ENCODE peak calls at places on chromosomes 7 and 10, in eight cellular contexts. S, G, N, A, V, R, L and O are unnamed samples.
A peak's percentile ranks its signal among the peaks of the same experiment; 100 is the strongest.

GRCh38 chr10:125333769-125334168 is 173.4 kb upstream of the CTBP2 start:
- DNase-seq in S (no peak), G (no peak), N (no peak), A (no peak), V (no peak), R (no peak), L (no peak), O (no peak)

GRCh38 chr7:7201583-7202374 is 19.4 kb downstream of the C1GALT1 start:
- DNase-seq in S (no peak), G (no peak), N (peak; percentile 84), A (no peak), V (peak; percentile 70), R (no peak), L (no peak), O (no peak)

GRCh38 chr7:92794846-92795245 is 41.5 kb downstream of the CDK6 start:
- DNase-seq in S (no peak), G (no peak), N (no peak), A (no peak), V (no peak), R (no peak), L (no peak), O (no peak)

GRCh38 chr7:6284461-6285360 is 12.3 kb upstream of the CYTH3 start:
- DNase-seq in S (no peak), G (no peak), N (no peak), A (peak; percentile 73), V (no peak), R (no peak), L (no peak), O (no peak)

GRCh38 chr7:24756989-24757798 is at the start of gene GSDME:
- DNase-seq in S (peak; percentile 73), G (peak; percentile 71), N (peak; percentile 84), A (peak; percentile 75), V (peak; percentile 46), R (peak; percentile 69), L (peak; percentile 96), O (no peak)

GRCh38 chr7:114298011-114298410 is 116.6 kb upstream of the FOXP2 start:
- DNase-seq in S (no peak), G (no peak), N (no peak), A (no peak), V (no peak), R (no peak), L (no peak), O (no peak)

GRCh38 chr10:10092581-10092980 is 925.1 kb upstream of the CELF2 start:
- DNase-seq in S (no peak), G (peak; percentile 75), N (peak; percentile 2), A (no peak), V (no peak), R (no peak), L (no peak), O (no peak)

GRCh38 chr7:47804767-47805545 is 143.3 kb downstream of the PKD1L1 start:
- DNase-seq in S (no peak), G (no peak), N (no peak), A (no peak), V (no peak), R (no peak), L (no peak), O (no peak)

GRCh38 chr10:77845455-77845850 is 81.1 kb downstream of the DLG5 start:
- DNase-seq in S (no peak), G (no peak), N (no peak), A (no peak), V (no peak), R (no peak), L (no peak), O (no peak)

DNA sequence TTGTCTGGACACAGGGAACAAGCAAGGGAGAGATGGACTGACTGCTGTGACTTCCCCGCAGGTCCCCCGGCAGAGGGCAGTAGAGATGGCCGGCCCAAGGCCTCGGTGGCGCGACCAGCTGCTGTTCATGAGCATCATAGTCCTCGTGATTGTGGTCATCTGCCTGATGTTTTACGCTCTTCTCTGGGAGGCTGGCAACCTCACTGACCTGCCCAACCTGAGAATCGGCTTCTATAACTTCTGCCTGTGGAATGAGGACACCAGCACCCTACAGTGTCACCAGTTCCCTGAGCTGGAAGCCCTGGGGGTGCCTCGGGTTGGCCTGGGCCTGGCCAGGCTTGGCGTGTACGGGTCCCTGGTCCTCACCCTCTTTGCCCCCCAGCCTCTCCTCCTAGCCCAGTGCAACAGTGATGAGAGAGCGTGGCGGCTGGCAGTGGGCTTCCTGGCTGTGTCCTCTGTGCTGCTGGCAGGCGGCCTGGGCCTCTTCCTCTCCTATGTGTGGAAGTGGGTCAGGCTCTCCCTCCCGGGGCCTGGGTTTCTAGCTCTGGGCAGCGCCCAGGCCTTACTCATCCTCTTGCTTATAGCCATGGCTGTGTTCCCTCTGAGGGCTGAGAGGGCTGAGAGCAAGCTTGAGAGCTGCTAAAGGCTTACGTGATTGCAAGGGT is 6.0 kb downstream of the CYREN start:
- DNase-seq in S (no peak), G (no peak), N (no peak), A (no peak), V (no peak), R (no peak), L (peak; percentile 27), O (no peak)
- H3K27ac ChIP-seq in S (peak overlapping the region; percentile 3), G (no peak overlapping the region), N (no peak overlapping the region), A (no peak overlapping the region), V (peak overlapping the region; percentile 0), R (peak overlapping the region; percentile 71), L (no peak overlapping the region), O (peak overlapping the region; percentile 8)

GRCh38 chr10:58991842-58992241 is 184.6 kb upstream of the PHYHIPL start:
- DNase-seq in S (no peak), G (no peak), N (no peak), A (no peak), V (no peak), R (no peak), L (no peak), O (no peak)

GRCh38 chr10:58995058-58995596 is 181.3 kb upstream of the PHYHIPL start:
- DNase-seq in S (no peak), G (no peak), N (no peak), A (no peak), V (no peak), R (no peak), L (no peak), O (no peak)

GRCh38 chr10:58994226-58995057 is 182.0 kb upstream of the PHYHIPL start:
- DNase-seq in S (no peak), G (no peak), N (no peak), A (no peak), V (no peak), R (no peak), L (no peak), O (no peak)

GRCh38 chr10:58993480-58994221 is 182.8 kb upstream of the PHYHIPL start:
- DNase-seq in S (no peak), G (no peak), N (no peak), A (no peak), V (no peak), R (no peak), L (no peak), O (peak; percentile 12)

DNA sequence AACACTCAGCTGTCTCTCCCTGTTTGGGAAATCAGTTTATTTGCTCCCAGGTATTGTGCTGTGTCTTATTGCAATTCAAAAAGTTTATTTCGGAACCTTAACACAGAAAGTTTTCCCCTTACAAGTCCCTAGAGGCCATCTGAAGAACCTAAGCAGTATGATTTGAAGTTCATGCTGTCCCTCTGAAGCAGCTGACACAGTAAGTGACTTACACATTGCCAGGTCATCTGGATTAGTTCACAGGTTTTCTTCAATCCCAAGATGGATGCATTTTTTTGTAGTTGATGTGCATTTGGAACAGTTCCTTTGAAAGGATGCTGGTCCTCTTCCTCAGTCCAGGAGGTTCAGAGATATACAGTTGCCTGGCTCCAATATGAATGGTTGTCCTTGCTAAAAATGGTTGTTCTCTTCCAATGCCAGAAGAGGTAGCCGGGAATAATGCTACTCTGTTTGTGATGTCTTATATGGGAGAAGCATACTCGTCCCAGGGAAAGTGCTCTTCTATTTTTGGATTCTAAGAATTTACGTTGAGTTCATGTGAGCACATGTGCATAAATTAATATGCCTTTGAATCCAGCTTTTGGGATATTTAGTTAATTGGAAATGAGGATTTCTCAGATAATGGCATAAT is 183.5 kb upstream of the PHYHIPL start:
- DNase-seq in S (no peak), G (no peak), N (no peak), A (no peak), V (no peak), R (no peak), L (no peak), O (no peak)
- H3K27ac ChIP-seq in S (no peak overlapping the region), G (no peak overlapping the region), N (no peak overlapping the region), A (no peak overlapping the region), V (no peak overlapping the region), R (peak overlapping the region; percentile 24), L (no peak overlapping the region), O (peak overlapping the region; percentile 92)

GRCh38 chr10:35203744-35204143 is 77.1 kb downstream of the CREM start:
- DNase-seq in S (no peak), G (no peak), N (no peak), A (no peak), V (no peak), R (no peak), L (no peak), O (no peak)

GRCh38 chr10:35200487-35200886 is 73.8 kb downstream of the CREM start:
- DNase-seq in S (no peak), G (no peak), N (no peak), A (no peak), V (no peak), R (no peak), L (no peak), O (no peak)

GRCh38 chr10:35204650-35205319 is 78.1 kb downstream of the CREM start:
- DNase-seq in S (no peak), G (no peak), N (no peak), A (no peak), V (no peak), R (no peak), L (no peak), O (no peak)

GRCh38 chr10:35201234-35201633 is 74.6 kb downstream of the CREM start:
- DNase-seq in S (no peak), G (no peak), N (no peak), A (no peak), V (no peak), R (no peak), L (no peak), O (no peak)

DNA sequence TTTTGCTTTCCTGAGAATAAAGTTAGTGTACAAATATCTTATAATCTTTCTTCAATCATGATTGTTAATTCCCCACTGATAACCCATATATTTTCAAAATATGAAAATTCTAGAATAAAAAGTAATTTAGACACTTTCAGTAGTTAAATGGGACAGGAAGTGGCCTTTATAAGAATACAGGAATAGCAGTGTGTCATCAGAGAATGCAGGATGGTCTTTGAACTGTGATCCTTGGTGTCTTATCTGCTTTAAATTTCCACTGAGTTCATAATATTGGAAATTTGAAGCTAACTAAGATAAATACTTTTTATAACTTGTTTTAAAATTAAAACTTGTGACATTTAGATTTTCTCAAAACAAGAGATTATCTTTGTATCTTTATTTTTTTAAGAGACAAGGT is 75.4 kb downstream of the CREM start:
- DNase-seq in S (no peak), G (no peak), N (no peak), A (no peak), V (no peak), R (no peak), L (no peak), O (no peak)
- H3K27ac ChIP-seq in S (no peak overlapping the region), G (no peak overlapping the region), N (no peak overlapping the region), A (no peak overlapping the region), V (no peak overlapping the region), R (no peak overlapping the region), L (no peak overlapping the region), O (no peak overlapping the region)

DNA sequence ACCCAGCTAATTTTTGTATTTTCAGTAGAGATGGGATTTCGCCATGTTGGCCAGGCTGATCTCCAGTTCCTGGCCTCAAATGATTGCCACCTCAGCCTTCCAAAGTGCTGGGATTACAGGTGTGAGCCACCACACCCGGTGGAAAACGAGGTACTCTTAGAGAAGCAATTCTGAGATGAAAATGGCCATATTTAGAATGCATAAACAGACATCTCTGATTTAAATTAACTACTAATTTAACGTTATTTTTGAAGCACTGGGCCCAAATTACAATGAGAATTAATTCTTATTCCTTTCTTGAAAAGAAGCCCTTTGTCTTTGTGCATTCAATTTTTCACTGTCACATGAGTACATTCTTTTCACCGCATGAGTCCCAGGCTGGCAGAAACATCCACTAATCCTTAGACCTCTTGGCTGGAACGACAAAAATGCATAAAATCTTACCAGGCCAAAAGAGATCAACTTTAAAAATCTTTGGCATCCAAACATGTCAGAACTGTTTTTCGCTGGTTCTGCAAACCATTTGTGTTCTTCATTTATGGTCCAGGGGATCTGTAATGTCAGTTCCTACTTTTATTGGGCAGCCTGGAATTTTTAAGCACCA is 60.1 kb upstream of the CAPZA2 start:
- DNase-seq in S (no peak), G (no peak), N (no peak), A (no peak), V (no peak), R (no peak), L (no peak), O (no peak)
- H3K27ac ChIP-seq in S (no peak overlapping the region), G (peak overlapping the region; percentile 97), N (no peak overlapping the region), A (peak overlapping the region; percentile 52), V (no peak overlapping the region), R (no peak overlapping the region), L (peak overlapping the region; percentile 67), O (peak overlapping the region; percentile 81)